ENCODE peak calls at places on chromosomes 5 and 9, in six cellular contexts. K is tibial artery; P is tibial nerve; S is CD4-positive, alpha-beta memory T cell; U is trophoblast cell; Z is adrenal gland. D is an unnamed sample. For H3K9me3, the result is how much of the 10 kb centered on the place peaks cover.

GRCh38 chr5:179317411-179318192 is 27.7 kb downstream of the ADAMTS2 start:
- DNase-seq in K (peak), P (no peak), S (no peak), U (no peak), Z (no peak), D (no peak)

GRCh38 chr5:170469414-170469813 is 34.4 kb upstream of the KCNIP1 start:
- DNase-seq in K (no peak), P (no peak), S (no peak), U (no peak), Z (no peak), D (no peak)

GRCh38 chr5:98839469-98840383 is 66.3 kb downstream of the RGMB start:
- DNase-seq in K (no peak), P (no peak), S (peak), U (peak), Z (no peak), D (peak)

GRCh38 chr9:128494108-128494742 is 10.3 kb upstream of the GLE1 start:
- DNase-seq in K (peak), P (peak), S (no peak), U (no peak), Z (peak), D (no peak)

GRCh38 chr9:110578575-110578895 is 1.0 kb downstream of the SVEP1 start:
- DNase-seq in K (no peak), P (no peak), S (no peak), U (no peak), Z (no peak), D (no peak)

GRCh38 chr9:126327750-126328120 is 1.1 kb downstream of the MVB12B start:
- DNase-seq in K (no peak), P (no peak), S (no peak), U (no peak), Z (no peak), D (no peak)

GRCh38 chr9:81861644-81862043 is 66.6 kb upstream of the SPATA31D4 start:
- DNase-seq in K (no peak), P (no peak), S (no peak), U (no peak), Z (no peak), D (peak)

GRCh38 chr5:170945275-170945674 is 83.5 kb downstream of the RANBP17 start:
- DNase-seq in K (no peak), P (no peak), S (no peak), U (no peak), Z (no peak), D (no peak)

GRCh38 chr9:2631263-2631662 is 9.7 kb downstream of the VLDLR start:
- DNase-seq in K (no peak), P (no peak), S (no peak), U (no peak), Z (no peak), D (no peak)

GRCh38 chr9:127035423-127035822 is 87.0 kb downstream of the ANGPTL2 start:
- DNase-seq in K (peak), P (peak), S (no peak), U (no peak), Z (peak), D (no peak)

GRCh38 chr9:12776775-12777055 is 1.9 kb downstream of the LURAP1L start:
- DNase-seq in K (no peak), P (no peak), S (no peak), U (peak), Z (no peak), D (no peak)

GRCh38 chr9:126514037-126514821 is 99.5 kb upstream of the LMX1B start:
- DNase-seq in K (peak), P (no peak), S (peak), U (peak), Z (peak), D (peak)

GRCh38 chr5:143014017-143014651 is 244.0 kb downstream of the ARHGAP26 start:
- DNase-seq in K (no peak), P (no peak), S (no peak), U (peak), Z (peak), D (peak)

GRCh38 chr9:95667789-95668188 is 151.0 kb upstream of the PTCH1 start:
- DNase-seq in K (no peak), P (no peak), S (no peak), U (no peak), Z (no peak), D (no peak)

GRCh38 chr9:136773386-136774044 is 9.2 kb upstream of the LCN15 start:
- DNase-seq in K (no peak), P (no peak), S (no peak), U (no peak), Z (no peak), D (peak)

GRCh38 chr5:93305984-93306383 is 275.0 kb downstream of the NR2F1-AS1 start:
- DNase-seq in K (no peak), P (no peak), S (no peak), U (no peak), Z (no peak), D (peak)

GRCh38 chr5:174376056-174376455 is 330.6 kb downstream of the NSG2 start:
- DNase-seq in K (no peak), P (no peak), S (no peak), U (peak), Z (no peak), D (no peak)

GRCh38 chr5:13580058-13580457 is 364.4 kb downstream of the DNAH5 start:
- DNase-seq in K (no peak), P (no peak), S (no peak), U (no peak), Z (no peak), D (no peak)
- H3K9me3 ChIP-seq in K (under half), P (under half), S (under half), U (under half), Z (under half), D (under half)

GRCh38 chr9:119157196-119157595 is 212.0 kb downstream of the BRINP1 start:
- DNase-seq in K (no peak), P (no peak), S (no peak), U (no peak), Z (no peak), D (no peak)
- H3K9me3 ChIP-seq in K (under half), P (under half), S (under half), U (under half), Z (under half), D (under half)

GRCh38 chr5:132130918-132131715 is 57.5 kb downstream of the CSF2 start:
- DNase-seq in K (no peak), P (no peak), S (no peak), U (no peak), Z (no peak), D (no peak)
- H3K9me3 ChIP-seq in K (under half), P (under half), S (under half), U (under half), Z (under half), D (under half)

GRCh38 chr9:94270009-94270408 is 10.9 kb downstream of the ZNF169 start:
- DNase-seq in K (no peak), P (no peak), S (no peak), U (no peak), Z (no peak), D (no peak)
- H3K9me3 ChIP-seq in K (under half), P (under half), S (under half), U (under half), Z (under half), D (under half)

GRCh38 chr5:172038167-172038566 is 31.7 kb upstream of the FBXW11 start:
- DNase-seq in K (no peak), P (no peak), S (no peak), U (peak), Z (no peak), D (no peak)
- H3K9me3 ChIP-seq in K (under half), P (under half), S (under half), U (under half), Z (under half), D (under half)

D was measured in PC-3.